ENCODE peak calls at places on chromosome 3, in four cellular contexts. One of them, this sample, is unnamed.

GRCh38 chr3:47419083-47420043 is 38.5 kb downstream of the PTPN23 start:
- DNase-seq in EL: no peak
- DNase-seq in SHP77: no peak
- DNase-seq in SK-N-MC: no peak
- DNase-seq in this sample: no peak

GRCh38 chr3:183349421-183350157 is 78.8 kb downstream of the MCF2L2 start:
- DNase-seq in SK-N-MC: no peak
- DNase-seq in EL: no peak
- DNase-seq in SHP77: no peak
- DNase-seq in this sample: no peak

GRCh38 chr3:104628185-104628789 is 738.4 kb upstream of the ALCAM start:
- DNase-seq in SK-N-MC: peak; percentile 20
- DNase-seq in EL: peak; percentile 70
- DNase-seq in SHP77: no peak
- DNase-seq in this sample: no peak

GRCh38 chr3:85933326-85933725 is 974.5 kb downstream of the CADM2 start:
- DNase-seq in SHP77: no peak
- DNase-seq in EL: no peak
- DNase-seq in SK-N-MC: no peak
- DNase-seq in this sample: no peak

GRCh38 chr3:123584284-123584987 is 417 bp downstream of the HACD2 start:
- DNase-seq in SHP77: no peak
- DNase-seq in EL: no peak
- DNase-seq in SK-N-MC: no peak
- DNase-seq in this sample: peak; percentile 40

GRCh38 chr3:170081079-170081741 is 43.4 kb downstream of the GPR160 start:
- DNase-seq in SK-N-MC: no peak
- DNase-seq in SHP77: no peak
- DNase-seq in EL: peak; percentile 41
- DNase-seq in this sample: no peak

GRCh38 chr3:155302476-155302875 is 9.0 kb upstream of the STRIT1 start:
- DNase-seq in EL: peak; percentile 66
- DNase-seq in SK-N-MC: no peak
- DNase-seq in SHP77: no peak
- DNase-seq in this sample: no peak

GRCh38 chr3:45906681-45907220 is 20.4 kb downstream of the CCR9 start:
- DNase-seq in SHP77: no peak
- DNase-seq in EL: peak; percentile 75
- DNase-seq in SK-N-MC: no peak
- DNase-seq in this sample: no peak

GRCh38 chr3:44175070-44175469 is 66.6 kb upstream of the TOPAZ1 start:
- DNase-seq in SHP77: no peak
- DNase-seq in EL: no peak
- DNase-seq in SK-N-MC: no peak
- DNase-seq in this sample: no peak

GRCh38 chr3:106518516-106518915 is 649.7 kb upstream of the CBLB start:
- DNase-seq in SK-N-MC: no peak
- DNase-seq in EL: peak; percentile 72
- DNase-seq in SHP77: no peak
- DNase-seq in this sample: no peak